ENCODE peak calls at places on chromosomes 1 and 21, in five cellular contexts. I, O, F, M and L are unnamed samples. For H3K36me3, the result is how much of the 10 kb centered on the place peaks cover.

GRCh38 chr1:10057305-10057704 is 24.5 kb downstream of the UBE4B start:
- DNase-seq in F (no peak), O (no peak), M (no peak), I (peak), L (no peak)

GRCh38 chr1:204571631-204572030 is 55.4 kb downstream of the MDM4 start:
- DNase-seq in M (peak), O (no peak), I (no peak), F (no peak), L (no peak)

GRCh38 chr1:78840447-78841251 is 165.9 kb downstream of the ADGRL4 start:
- DNase-seq in F (peak), M (peak), I (peak), O (peak), L (no peak)

GRCh38 chr1:197496722-197497121 is 228.7 kb downstream of the CRB1 start:
- DNase-seq in O (no peak), F (no peak), I (no peak), M (no peak), L (no peak)

GRCh38 chr1:177170756-177171535 is at the start of gene BRINP2:
- DNase-seq in I (peak), F (peak), M (peak), O (peak), L (no peak)

GRCh38 chr21:32538147-32538792 is 47.1 kb downstream of the TCP10L start:
- DNase-seq in F (no peak), O (no peak), M (no peak), I (no peak), L (no peak)

GRCh38 chr1:236095705-236096500 is 31.0 kb upstream of the NID1 start:
- DNase-seq in I (no peak), O (no peak), M (no peak), F (no peak), L (no peak)

GRCh38 chr1:23908453-23909341 is 4.5 kb downstream of the CNR2 start:
- DNase-seq in O (no peak), M (no peak), I (no peak), F (no peak), L (no peak)

GRCh38 chr1:74425669-74426068 is 86.7 kb downstream of the LRRC53 start:
- DNase-seq in F (no peak), I (peak), O (no peak), M (no peak), L (no peak)

GRCh38 chr1:180953291-180953747 is 40.6 kb downstream of the KIAA1614 start:
- DNase-seq in M (peak), O (peak), I (no peak), F (no peak), L (no peak)

GRCh38 chr1:212979340-212980122 is 29.2 kb downstream of the VASH2 start:
- DNase-seq in I (no peak), M (no peak), O (no peak), F (no peak), L (no peak)

GRCh38 chr1:85121744-85122143 is 73.4 kb upstream of the MCOLN3 start:
- DNase-seq in O (no peak), I (peak), M (peak), F (no peak), L (no peak)

GRCh38 chr1:155226188-155226909 is 17.9 kb downstream of the MTX1 start:
- DNase-seq in O (peak), M (peak), I (peak), F (peak), L (no peak)

GRCh38 chr1:216554934-216555333 is 131.7 kb upstream of the USH2A start:
- DNase-seq in F (no peak), I (peak), O (no peak), M (peak), L (no peak)

GRCh38 chr1:224300346-224300745 is 29.6 kb downstream of the NVL start:
- DNase-seq in I (peak), F (no peak), O (no peak), M (peak), L (no peak)

GRCh38 chr1:10866314-10867091 is 70.1 kb upstream of the CASZ1 start:
- DNase-seq in O (peak), I (peak), F (no peak), M (peak), L (no peak)

GRCh38 chr1:93798301-93798700 is 80.7 kb downstream of the DNTTIP2 start:
- DNase-seq in M (peak), F (no peak), I (peak), O (no peak), L (no peak)

GRCh38 chr1:206826409-206826808 is 39.0 kb upstream of the IL20 start:
- DNase-seq in I (no peak), F (no peak), O (no peak), M (no peak), L (no peak)

GRCh38 chr1:108038837-108039236 is 73.9 kb upstream of the VAV3 start:
- DNase-seq in F (no peak), M (no peak), I (no peak), O (no peak), L (no peak)

GRCh38 chr1:24237750-24238149 is 50.7 kb upstream of the IFNLR1 start:
- DNase-seq in F (no peak), O (no peak), M (no peak), I (no peak), L (no peak)

GRCh38 chr1:160116277-160117147 is 953 bp downstream of the ATP1A2 start:
- DNase-seq in I (peak), M (peak), O (no peak), F (no peak), L (no peak)

GRCh38 chr1:209659909-209660308 is 7.7 kb upstream of the LAMB3 start:
- DNase-seq in I (peak), M (peak), F (no peak), O (no peak), L (no peak)

GRCh38 chr1:156076609-156077429 is 5.4 kb downstream of the MEX3A start:
- DNase-seq in M (no peak), O (peak), F (peak), I (no peak), L (peak)

GRCh38 chr1:211638723-211639122 is 36.7 kb downstream of the NEK2 start:
- DNase-seq in O (no peak), M (no peak), F (no peak), I (no peak), L (peak)

GRCh38 chr21:14591882-14592281 is 45.8 kb upstream of the SAMSN1 start:
- DNase-seq in I (no peak), O (no peak), F (peak), M (peak), L (no peak)

GRCh38 chr1:46691997-46692790 is 20.5 kb downstream of the TEX38 start:
- DNase-seq in M (peak), I (peak), F (no peak), O (no peak), L (no peak)

GRCh38 chr1:94020764-94021579 is 100.0 kb downstream of the ABCA4 start:
- DNase-seq in M (peak), I (peak), F (no peak), O (no peak), L (no peak)

GRCh38 chr21:45104560-45104959 is 30.2 kb downstream of the ADARB1 start:
- DNase-seq in I (no peak), M (peak), F (peak), O (no peak), L (peak)

GRCh38 chr1:34928066-34928864 is 1.2 kb downstream of the DLGAP3 start:
- DNase-seq in M (no peak), I (no peak), F (no peak), O (peak), L (no peak)

GRCh38 chr21:31395268-31395667 is 51.2 kb upstream of the TIAM1 start:
- DNase-seq in F (no peak), M (no peak), I (no peak), O (no peak), L (no peak)

GRCh38 chr1:163173121-163173520 is 29.6 kb downstream of the RGS5 start:
- DNase-seq in F (no peak), O (no peak), I (no peak), M (no peak), L (no peak)

GRCh38 chr1:67626495-67627235 is 58.3 kb upstream of the GADD45A start:
- DNase-seq in M (peak), I (peak), O (no peak), F (no peak), L (no peak)

GRCh38 chr1:177780096-177780700 is 189.7 kb downstream of the SEC16B start:
- DNase-seq in O (peak), M (peak), I (peak), F (no peak), L (no peak)

GRCh38 chr1:107277022-107277421 is 136.2 kb downstream of the NTNG1 start:
- DNase-seq in O (peak), I (peak), F (no peak), M (peak), L (peak)

GRCh38 chr1:175548774-175549173 is 194.6 kb downstream of the TNR start:
- DNase-seq in F (peak), M (no peak), I (no peak), O (no peak), L (no peak)

GRCh38 chr1:62772607-62773295 is 11.2 kb upstream of the ATG4C start:
- DNase-seq in I (no peak), M (no peak), O (no peak), F (no peak), L (no peak)

GRCh38 chr1:114345930-114346479 is 165.0 kb downstream of the TRIM33 start:
- DNase-seq in M (no peak), O (peak), I (no peak), F (peak), L (peak)

GRCh38 chr1:78490861-78491310 is at the start of gene PTGFR:
- DNase-seq in F (no peak), I (peak), M (peak), O (peak), L (peak)

DNA sequence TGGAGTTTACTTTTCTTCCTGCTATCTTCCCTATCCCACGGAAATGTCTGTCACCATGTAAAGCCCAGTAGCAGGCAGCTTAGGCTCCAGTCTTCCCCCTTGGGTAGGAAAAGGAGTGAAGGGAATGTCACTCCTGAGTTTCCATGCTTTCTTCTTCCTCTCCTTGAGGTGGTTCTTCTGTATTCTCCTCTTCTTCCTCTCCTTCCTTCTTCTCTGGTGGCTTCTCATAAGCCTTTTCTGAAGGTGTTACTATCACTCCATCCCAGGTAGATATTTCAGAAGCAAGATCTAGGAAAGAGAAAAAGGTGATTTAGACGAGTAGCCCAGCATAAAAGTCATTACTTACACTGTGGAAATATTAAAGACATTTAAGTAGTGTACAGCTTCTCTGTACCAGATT is 3.8 kb downstream of the SNAPIN start:
- DNase-seq in O (no peak), F (no peak), M (no peak), I (no peak), L (no peak)
- H3K36me3 ChIP-seq in O (half or more), F (half or more), M (half or more), I (half or more), L (under half)

DNA sequence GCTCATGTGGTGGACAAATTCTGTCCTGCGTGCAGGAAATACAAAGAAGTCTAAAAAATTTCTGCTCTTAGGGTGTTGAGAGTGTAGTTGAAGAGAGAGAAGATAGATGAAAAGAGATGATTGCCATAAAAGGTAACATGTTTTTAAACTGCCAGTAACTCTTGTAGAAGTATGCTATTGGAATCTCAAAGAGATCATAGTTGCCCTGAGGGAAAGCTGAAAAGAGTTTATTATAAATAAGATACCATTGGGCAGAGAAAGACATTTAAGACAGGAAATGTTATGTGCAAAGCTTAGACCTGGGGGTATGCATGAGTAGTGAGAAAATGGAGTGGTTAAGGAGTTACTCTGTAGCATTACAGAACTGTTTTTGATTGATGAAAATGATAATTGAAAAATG is 17.6 kb downstream of the GABPA start:
- DNase-seq in O (no peak), I (no peak), F (no peak), M (no peak), L (no peak)
- H3K36me3 ChIP-seq in O (under half), I (under half), F (half or more), M (under half), L (under half)

GRCh38 chr1:48596036-48596435 is 124.0 kb upstream of the SPATA6 start:
- DNase-seq in M (no peak), F (no peak), O (peak), I (no peak), L (no peak)
- H3K36me3 ChIP-seq in M (under half), F (under half), O (under half), I (under half), L (under half)

GRCh38 chr21:36338975-36339374 is 19.0 kb downstream of the MORC3 start:
- DNase-seq in F (no peak), O (no peak), M (no peak), I (no peak), L (no peak)

DNA sequence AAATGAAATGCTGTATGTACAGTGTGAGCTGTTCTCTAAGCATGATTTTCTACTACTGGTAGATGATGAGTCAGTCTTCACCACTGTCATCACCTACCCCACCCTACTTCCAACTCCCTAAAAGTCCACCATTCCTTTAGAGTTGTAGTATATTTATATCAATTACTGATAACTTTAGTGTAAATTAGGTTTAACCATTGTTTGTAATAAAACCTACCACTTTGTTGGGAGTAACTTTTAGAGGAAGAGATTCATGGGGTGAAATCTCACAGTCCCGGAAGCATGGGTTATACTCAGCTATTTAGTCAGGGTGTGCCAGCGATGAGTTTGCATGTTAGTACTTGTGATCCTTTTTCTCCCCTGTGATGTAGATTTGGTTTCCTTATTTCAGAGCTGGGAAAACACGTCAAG is 17.1 kb downstream of the MORC3 start:
- DNase-seq in O (no peak), I (peak), F (no peak), M (peak), L (no peak)
- H3K36me3 ChIP-seq in O (under half), I (under half), F (half or more), M (under half), L (under half)

DNA sequence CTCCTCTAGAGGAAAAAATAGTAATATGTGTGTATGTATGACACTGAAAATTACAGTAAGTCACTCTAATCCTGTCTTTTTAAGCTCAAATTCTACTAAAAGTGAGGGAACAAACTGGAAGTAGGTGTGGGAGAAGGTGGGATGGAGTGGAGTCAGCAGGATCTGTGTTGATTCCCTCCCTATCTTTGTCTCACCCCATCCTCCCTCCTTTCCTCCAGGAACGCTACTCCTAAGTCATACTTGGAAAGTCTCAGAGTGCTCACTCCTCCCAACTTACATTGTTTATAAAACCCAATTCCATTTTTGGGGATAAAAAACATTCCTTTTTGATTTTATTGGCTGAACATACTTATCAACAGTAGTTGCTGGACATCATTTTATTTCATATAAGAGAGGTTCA is 14.9 kb upstream of the NUP133 start:
- DNase-seq in I (peak), O (no peak), M (no peak), F (no peak), L (no peak)
- H3K36me3 ChIP-seq in I (under half), O (under half), M (under half), F (half or more), L (under half)

DNA sequence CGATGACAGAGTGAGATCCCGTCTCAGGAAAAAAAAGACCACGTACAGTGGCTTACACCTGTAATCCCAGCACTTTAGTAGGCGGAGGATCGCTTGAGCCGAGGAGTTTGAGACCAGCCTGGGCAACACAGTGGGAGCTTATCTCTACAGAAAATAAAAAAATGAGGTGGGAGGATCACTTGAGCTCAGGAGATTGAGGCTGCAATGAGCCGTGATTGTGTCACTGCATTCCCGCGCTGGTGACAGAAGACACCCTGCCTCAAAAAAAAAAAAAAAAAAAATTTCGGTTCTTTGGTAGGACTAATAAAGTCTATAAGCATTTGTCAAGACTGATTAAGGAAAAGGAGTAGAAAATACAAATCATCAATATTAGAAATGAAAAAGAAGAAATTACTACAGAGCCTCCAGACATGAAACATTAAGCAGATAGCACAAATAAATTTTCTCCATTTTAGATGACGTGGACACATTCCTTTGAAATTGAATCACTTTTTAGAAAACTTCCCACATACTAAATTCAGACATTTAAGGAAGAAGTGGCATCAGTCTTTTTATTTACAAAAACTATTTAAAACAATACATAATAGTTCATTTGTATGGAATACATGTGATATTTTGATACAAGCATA is 30.4 kb downstream of the MORC3 start:
- DNase-seq in I (peak), O (no peak), F (no peak), M (no peak), L (no peak)
- H3K36me3 ChIP-seq in I (under half), O (under half), F (half or more), M (under half), L (half or more)

GRCh38 chr1:193079187-193079586 is 19.8 kb downstream of the RO60 start:
- DNase-seq in O (no peak), M (no peak), I (no peak), F (no peak), L (no peak)
- H3K36me3 ChIP-seq in O (under half), M (under half), I (under half), F (half or more), L (under half)